ENCODE peak calls at places on chromosomes 12 and 14, in five cellular contexts. A, W, F, M and T are unnamed samples.
A peak's percentile ranks its signal among the peaks of the same experiment; 100 is the strongest.

GRCh38 chr14:22152161-22152870 is 436.7 kb downstream of the DAD1 start:
- DNase-seq in A (no peak), F (no peak), W (no peak), M (no peak), T (no peak)

GRCh38 chr12:66775941-66776340 is 97.1 kb upstream of the GRIP1 start:
- DNase-seq in M (no peak), W (no peak), F (no peak), A (no peak), T (no peak)

GRCh38 chr14:98958048-98959031 is 313.7 kb downstream of the BCL11B start:
- DNase-seq in A (no peak), F (no peak), M (no peak), W (no peak), T (no peak)

GRCh38 chr12:62259311-62259992 is 752 bp upstream of the USP15 start:
- DNase-seq in M (peak; percentile 87), A (no peak), W (no peak), F (peak; percentile 20), T (no peak)

GRCh38 chr14:89176090-89176757 is 240.8 kb downstream of the FOXN3 start:
- DNase-seq in F (no peak), M (no peak), A (no peak), W (no peak), T (no peak)

GRCh38 chr14:102215071-102215470 is 75.4 kb downstream of the WDR20 start:
- DNase-seq in M (no peak), F (no peak), W (peak; percentile 17), A (no peak), T (no peak)

GRCh38 chr14:94509356-94509755 is at the start of gene SERPINA12:
- DNase-seq in M (no peak), W (no peak), F (no peak), A (no peak), T (no peak)

GRCh38 chr12:76644950-76645349 is 85.4 kb upstream of the OSBPL8 start:
- DNase-seq in A (no peak), M (no peak), W (no peak), F (no peak), T (no peak)

GRCh38 chr12:45615268-45615667 is 114.2 kb upstream of the ARID2 start:
- DNase-seq in M (peak; percentile 71), F (peak; percentile 86), W (peak; percentile 33), A (no peak), T (no peak)

GRCh38 chr12:115437061-115437567 is 753.1 kb upstream of the TBX3 start:
- DNase-seq in F (no peak), M (peak; percentile 22), A (no peak), W (no peak), T (no peak)

GRCh38 chr12:65990592-65990991 is 140.0 kb downstream of the LLPH start:
- DNase-seq in W (no peak), F (no peak), A (no peak), M (no peak), T (no peak)